ENCODE peak calls at places on chromosome 1, in four cellular contexts. C is right lobe of liver, U is stomach, X is cardiac muscle cell. N is an unnamed sample.
A peak's percentile ranks its signal among the peaks of the same experiment; 100 is the strongest.

GRCh38 chr1:198096390-198096789 is 60.4 kb upstream of the NEK7 start:
- DNase-seq in C (no peak), X (no peak), U (no peak), N (no peak)

GRCh38 chr1:197526736-197527371 is 248.4 kb downstream of the DENND1B start:
- DNase-seq in X (peak; percentile 57), U (no peak), C (no peak), N (peak; percentile 45)

GRCh38 chr1:163076981-163077761 is 8.0 kb downstream of the RGS4 start:
- DNase-seq in X (no peak), C (no peak), U (no peak), N (no peak)

GRCh38 chr1:34529935-34530859 is 224.7 kb upstream of the GJB5 start:
- DNase-seq in U (no peak), C (no peak), X (no peak), N (peak; percentile 9)

GRCh38 chr1:5990913-5991783 is 1.1 kb downstream of the NPHP4 start:
- DNase-seq in U (peak; percentile 35), C (peak; percentile 70), X (peak; percentile 28), N (no peak)

GRCh38 chr1:180533571-180533987 is 25.2 kb upstream of the OVAAL start:
- DNase-seq in U (peak; percentile 71), C (peak; percentile 68), X (peak; percentile 67), N (peak; percentile 71)

GRCh38 chr1:8477199-8477982 is 159.5 kb downstream of the SLC45A1 start:
- DNase-seq in X (no peak), U (no peak), C (no peak), N (no peak)

GRCh38 chr1:2789986-2790581 is 11.4 kb downstream of the TTC34 start:
- DNase-seq in X (no peak), C (peak; percentile 47), U (no peak), N (no peak)

GRCh38 chr1:167957710-167958109 is 20.8 kb upstream of the MPC2 start:
- DNase-seq in C (no peak), U (no peak), X (no peak), N (no peak)

GRCh38 chr1:192518700-192519099 is 56.9 kb upstream of the RGS1 start:
- DNase-seq in C (no peak), X (no peak), U (no peak), N (no peak)
- H3K4me1 ChIP-seq in C (no peaks in the 10 kb centered on the region), X (no peaks in the 10 kb centered on the region), U (peaks cover 29% of the 10 kb centered on the region), N (peaks cover 48% of the 10 kb centered on the region)

DNA sequence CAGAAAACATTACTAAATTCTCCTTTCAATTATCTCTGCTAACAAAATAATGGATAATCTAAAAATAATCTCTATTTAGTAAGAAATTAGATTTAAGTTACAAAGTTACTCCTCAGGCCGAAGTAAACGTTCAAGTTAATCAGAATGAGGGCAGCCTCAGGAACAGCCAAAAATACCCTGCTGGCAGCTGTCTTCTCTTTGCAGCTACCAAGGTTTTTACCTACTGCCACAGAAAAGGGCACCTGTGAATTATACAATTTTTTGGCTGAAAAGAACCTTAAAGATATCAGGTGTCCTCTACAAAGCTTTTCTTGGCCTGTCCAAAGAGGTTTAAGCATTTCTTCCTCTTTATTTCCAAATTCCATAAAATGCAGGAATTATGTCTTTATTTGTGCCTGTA is 84.4 kb downstream of the AKT3 start:
- DNase-seq in X (no peak), C (no peak), U (no peak), N (no peak)
- H3K4me1 ChIP-seq in X (peaks cover 2% of the 10 kb centered on the region), C (no peaks in the 10 kb centered on the region), U (no peaks in the 10 kb centered on the region), N (no peaks in the 10 kb centered on the region)

DNA sequence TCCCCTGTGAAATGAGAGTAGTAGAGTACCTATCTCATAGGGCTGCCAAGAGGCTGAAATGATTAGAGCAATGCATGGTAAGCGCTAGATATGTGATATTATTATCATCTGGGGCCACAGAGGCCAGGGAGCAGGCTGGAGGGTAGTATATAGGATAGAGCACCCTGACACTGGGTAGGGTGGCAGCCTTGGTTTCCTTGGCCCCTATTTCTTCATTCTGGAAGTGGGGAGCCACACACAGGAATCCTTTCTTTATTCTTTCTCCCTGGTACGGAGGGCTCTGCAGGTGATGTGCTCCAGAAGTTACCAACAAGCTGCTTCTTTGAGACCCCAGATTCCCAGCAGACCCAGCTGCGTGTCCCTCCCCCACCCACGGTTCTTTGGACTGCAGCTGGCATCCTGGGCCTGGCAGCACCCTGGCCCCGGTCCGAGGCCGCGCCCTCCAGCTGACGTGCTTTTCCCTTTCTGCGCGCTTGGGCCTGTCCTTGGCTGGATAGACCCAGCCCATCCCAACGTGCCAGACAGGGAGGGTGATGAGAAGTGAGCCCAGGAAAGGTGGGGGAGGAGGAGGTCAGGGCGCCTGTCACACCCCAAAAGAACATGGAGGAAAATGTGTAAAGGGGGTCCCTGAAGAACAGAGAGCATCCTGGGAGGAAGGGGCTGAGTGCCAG is 18.2 kb downstream of the INAVA start:
- DNase-seq in C (no peak), U (no peak), X (no peak), N (no peak)
- H3K4me1 ChIP-seq in C (no peaks in the 10 kb centered on the region), U (peaks cover 13% of the 10 kb centered on the region), X (peaks cover 5% of the 10 kb centered on the region), N (no peaks in the 10 kb centered on the region)

GRCh38 chr1:1208713-1209433 is 2.5 kb upstream of the TNFRSF18 start:
- DNase-seq in X (peak; percentile 40), C (peak; percentile 49), U (no peak), N (no peak)
- H3K4me1 ChIP-seq in X (no peaks in the 10 kb centered on the region), C (no peaks in the 10 kb centered on the region), U (peaks cover 48% of the 10 kb centered on the region), N (peaks cover 6% of the 10 kb centered on the region)

DNA sequence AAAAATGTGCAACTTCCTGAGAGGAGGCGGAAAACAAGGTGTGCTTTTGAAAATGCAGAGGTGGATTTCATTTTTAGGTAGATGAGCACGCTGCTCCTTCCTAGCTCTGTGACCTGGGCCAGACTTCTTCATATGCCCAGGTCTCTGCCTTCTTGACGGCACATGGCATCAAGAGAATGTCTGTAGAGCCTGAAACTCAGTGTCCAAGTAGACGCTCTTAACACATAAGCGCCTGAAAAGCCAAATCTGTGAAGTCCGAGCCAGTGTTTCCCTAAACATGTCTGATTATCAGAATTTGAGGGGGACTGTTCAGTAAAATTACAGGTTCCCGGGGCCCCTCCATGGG is 25.7 kb downstream of the FHAD1 start:
- DNase-seq in C (no peak), U (no peak), X (no peak), N (no peak)
- H3K4me1 ChIP-seq in C (no peaks in the 10 kb centered on the region), U (peaks cover 13% of the 10 kb centered on the region), X (no peaks in the 10 kb centered on the region), N (peaks cover 6% of the 10 kb centered on the region)

N was measured in A673.